ENCODE peak calls at places on chromosomes 11 and 22, in seven cellular contexts. J, Q, F, R, I, M and S are unnamed samples.

GRCh38 chr22:36327922-36328551 is 59.7 kb downstream of the MYH9 start:
- DNase-seq in J (no peak), Q (peak; percentile 56), F (no peak), R (no peak), I (peak; percentile 60), M (peak; percentile 80), S (no peak)

GRCh38 chr11:128549256-128549944 is 38.0 kb downstream of the ETS1 start:
- DNase-seq in J (no peak), Q (peak; percentile 82), F (peak; percentile 63), R (no peak), I (no peak), M (peak; percentile 86), S (no peak)

GRCh38 chr11:36638586-36638985 is 40.5 kb upstream of the RAG2 start:
- DNase-seq in J (no peak), Q (no peak), F (no peak), R (no peak), I (no peak), M (no peak), S (no peak)

GRCh38 chr11:1640076-1640946 is 10.7 kb downstream of the KRTAP5-5 start:
- DNase-seq in J (peak; percentile 74), Q (no peak), F (peak; percentile 81), R (peak; percentile 67), I (peak; percentile 76), M (peak; percentile 30), S (peak; percentile 61)

GRCh38 chr11:77199346-77199745 is 71.3 kb downstream of the MYO7A start:
- DNase-seq in J (no peak), Q (no peak), F (peak; percentile 51), R (peak; percentile 16), I (no peak), M (no peak), S (no peak)

GRCh38 chr11:11808992-11809583 is 32.7 kb upstream of the USP47 start:
- DNase-seq in J (no peak), Q (no peak), F (no peak), R (no peak), I (no peak), M (no peak), S (no peak)

GRCh38 chr11:78420796-78421209 is 3.2 kb upstream of the GAB2 start:
- DNase-seq in J (peak; percentile 5), Q (peak; percentile 52), F (no peak), R (peak; percentile 46), I (peak; percentile 47), M (peak; percentile 58), S (no peak)

GRCh38 chr11:70500076-70500847 is 101.9 kb downstream of the CTTN start:
- DNase-seq in J (no peak), Q (peak; percentile 10), F (peak; percentile 32), R (no peak), I (no peak), M (no peak), S (no peak)

GRCh38 chr11:17812286-17813187 is 78.0 kb downstream of the KCNC1 start:
- DNase-seq in J (no peak), Q (no peak), F (no peak), R (peak; percentile 31), I (no peak), M (no peak), S (no peak)

GRCh38 chr22:33570110-33570509 is 350.2 kb downstream of the LARGE1 start:
- DNase-seq in J (no peak), Q (no peak), F (no peak), R (no peak), I (no peak), M (no peak), S (no peak)

GRCh38 chr22:40116496-40117200 is 61.1 kb upstream of the TNRC6B start:
- DNase-seq in J (no peak), Q (no peak), F (no peak), R (no peak), I (no peak), M (no peak), S (no peak)

GRCh38 chr22:41442240-41442792 is 4.3 kb downstream of the TOB2 start:
- DNase-seq in J (no peak), Q (no peak), F (no peak), R (no peak), I (no peak), M (no peak), S (no peak)

GRCh38 chr22:38261478-38261803 is 11.4 kb downstream of the TMEM184B start:
- DNase-seq in J (no peak), Q (no peak), F (no peak), R (no peak), I (no peak), M (peak; percentile 24), S (no peak)

GRCh38 chr11:59144096-59144495 is 1.4 kb downstream of the FAM111A start:
- DNase-seq in J (no peak), Q (no peak), F (no peak), R (no peak), I (no peak), M (no peak), S (no peak)

GRCh38 chr11:59145534-59145933 is 2.9 kb downstream of the FAM111A start:
- DNase-seq in J (no peak), Q (no peak), F (no peak), R (no peak), I (no peak), M (peak; percentile 90), S (no peak)

GRCh38 chr11:59142530-59143507 is at the start of gene FAM111A:
- DNase-seq in J (peak; percentile 85), Q (peak; percentile 90), F (peak; percentile 88), R (peak; percentile 92), I (peak; percentile 94), M (peak; percentile 86), S (peak; percentile 88)

GRCh38 chr11:59141673-59142460 is 789 bp upstream of the FAM111A start:
- DNase-seq in J (no peak), Q (no peak), F (no peak), R (no peak), I (no peak), M (peak; percentile 72), S (no peak)

GRCh38 chr11:59144579-59145345 is 2.1 kb downstream of the FAM111A start:
- DNase-seq in J (peak; percentile 57), Q (peak; percentile 70), F (peak; percentile 73), R (peak; percentile 86), I (peak; percentile 90), M (peak; percentile 84), S (peak; percentile 88)
- TF ChIP-seq CTCF in J (no peak), Q (no peak), F (no peak), R (no peak), I (peak; percentile 21), M (no peak), S (no peak)

GRCh38 chr11:61279934-61280656 is 15.0 kb downstream of the VWCE start:
- DNase-seq in J (no peak), Q (no peak), F (no peak), R (no peak), I (no peak), M (peak; percentile 30), S (no peak)
- TF ChIP-seq CTCF in J (no peak), Q (no peak), F (no peak), R (no peak), I (no peak), M (no peak), S (no peak)

DNA sequence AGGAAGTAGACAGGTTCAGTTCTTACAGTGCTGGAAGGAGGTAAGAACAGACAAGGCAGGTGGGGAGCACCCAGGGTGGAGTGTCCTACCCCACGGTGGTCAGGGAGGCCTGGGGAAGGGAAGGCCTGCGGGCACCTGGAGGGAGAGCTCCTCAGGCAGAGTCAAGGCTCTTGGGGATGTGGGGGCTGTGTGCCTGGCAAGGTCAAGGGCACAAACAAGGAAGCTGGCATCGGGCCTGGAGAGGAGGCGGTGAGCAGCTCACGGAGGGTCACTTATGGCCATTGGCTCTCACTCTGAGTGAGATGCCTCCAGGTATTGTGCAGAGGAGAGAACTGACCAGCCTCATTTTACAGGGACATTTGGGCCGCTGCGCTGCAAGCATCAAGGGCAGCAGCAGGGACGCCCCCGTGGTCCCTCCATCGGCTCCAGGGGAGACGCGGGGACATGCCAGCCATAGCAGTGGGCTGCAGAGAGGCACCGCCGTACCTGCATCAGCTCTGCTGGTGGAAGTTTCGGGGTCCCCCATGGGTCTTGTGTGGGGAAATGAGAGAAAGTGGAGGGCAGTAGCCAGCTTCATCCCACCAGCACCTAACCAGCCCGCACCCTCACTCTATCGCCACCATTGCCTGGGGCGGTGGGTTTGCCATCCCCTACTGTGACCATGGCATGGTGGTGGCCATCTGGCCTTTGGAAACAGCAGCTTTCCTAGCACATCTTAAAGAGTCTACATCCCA is 37.5 kb upstream of the RTL6 start:
- DNase-seq in J (no peak), Q (no peak), F (no peak), R (no peak), I (no peak), M (no peak), S (no peak)
- TF ChIP-seq CTCF in J (no peak), Q (no peak), F (no peak), R (no peak), I (no peak), M (no peak), S (no peak)

DNA sequence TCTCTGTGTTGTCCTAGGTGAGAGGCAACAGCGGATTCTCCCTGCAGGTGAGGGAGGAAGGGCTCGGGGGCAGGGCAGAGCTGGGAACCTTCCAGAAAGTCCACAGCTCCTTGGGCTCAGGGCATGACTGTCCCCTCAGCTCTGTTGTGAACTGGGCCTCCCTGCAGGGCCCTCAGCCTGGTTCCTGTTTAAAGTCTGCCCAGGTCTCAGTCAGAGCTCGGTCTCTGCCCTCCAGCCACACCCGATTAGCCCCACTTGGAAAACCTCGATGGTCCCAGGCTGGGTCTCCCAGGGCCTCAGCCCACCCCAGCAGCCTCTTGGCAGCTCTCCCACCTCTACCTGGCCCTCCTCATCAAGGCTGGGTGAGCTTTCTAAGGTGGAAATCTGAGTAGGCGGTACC is 65.3 kb upstream of the SLC22A12 start:
- DNase-seq in J (no peak), Q (no peak), F (peak; percentile 32), R (no peak), I (no peak), M (no peak), S (no peak)
- TF ChIP-seq CTCF in J (no peak), Q (no peak), F (no peak), R (no peak), I (no peak), M (no peak), S (no peak)

GRCh38 chr11:65502852-65503603 is 4.2 kb downstream of the MALAT1 start:
- DNase-seq in J (no peak), Q (no peak), F (peak; percentile 53), R (peak; percentile 3), I (peak; percentile 31), M (peak; percentile 73), S (no peak)

GRCh38 chr11:65503606-65503922 is 4.7 kb downstream of the MALAT1 start:
- DNase-seq in J (no peak), Q (no peak), F (no peak), R (no peak), I (no peak), M (peak; percentile 56), S (no peak)

GRCh38 chr11:65504671-65505433 is 6.0 kb downstream of the MALAT1 start:
- DNase-seq in J (no peak), Q (no peak), F (peak; percentile 66), R (peak; percentile 24), I (no peak), M (peak; percentile 53), S (no peak)

GRCh38 chr11:65505434-65506315 is 6.8 kb downstream of the MALAT1 start:
- DNase-seq in J (no peak), Q (no peak), F (peak; percentile 75), R (peak; percentile 42), I (no peak), M (peak; percentile 62), S (no peak)

GRCh38 chr11:65503923-65504670 is 5.3 kb downstream of the MALAT1 start:
- DNase-seq in J (no peak), Q (no peak), F (no peak), R (no peak), I (peak; percentile 61), M (peak; percentile 70), S (no peak)
- TF ChIP-seq CTCF in J (no peak), Q (no peak), F (no peak), R (no peak), I (no peak), M (no peak), S (no peak)